ENCODE peak calls at places on chromosomes 16 and 17, in four cellular contexts. One of them, this sample, is unnamed. For H3K9me2, the result is how much of the 10 kb centered on the place peaks cover.

GRCh38 chr17:51805220-51805619 is 353.3 kb downstream of the CA10 start:
- DNase-seq in hepatocyte: no peak
- DNase-seq in GM23338: no peak
- DNase-seq in PC-3: no peak
- DNase-seq in this sample: no peak

GRCh38 chr16:3187798-3188674 is at the start of gene OR1F1:
- DNase-seq in GM23338: peak
- DNase-seq in hepatocyte: no peak
- DNase-seq in PC-3: no peak
- DNase-seq in this sample: peak

GRCh38 chr17:42178817-42179216 is 2.1 kb downstream of the KCNH4 start:
- DNase-seq in PC-3: no peak
- DNase-seq in hepatocyte: no peak
- DNase-seq in GM23338: peak
- DNase-seq in this sample: no peak

GRCh38 chr17:6241996-6242395 is 171.8 kb downstream of the WSCD1 start:
- DNase-seq in GM23338: no peak
- DNase-seq in hepatocyte: no peak
- DNase-seq in PC-3: no peak
- DNase-seq in this sample: no peak

GRCh38 chr17:50909765-50910661 is 43.9 kb upstream of the TOB1 start:
- DNase-seq in GM23338: no peak
- DNase-seq in hepatocyte: no peak
- DNase-seq in PC-3: no peak
- DNase-seq in this sample: no peak

GRCh38 chr16:69709456-69710084 is 16.8 kb downstream of the NQO1 start:
- DNase-seq in PC-3: peak
- DNase-seq in GM23338: peak
- DNase-seq in hepatocyte: peak
- DNase-seq in this sample: no peak

GRCh38 chr16:1078579-1079021 is 6.1 kb downstream of the SSTR5 start:
- DNase-seq in hepatocyte: peak
- DNase-seq in GM23338: no peak
- DNase-seq in PC-3: peak
- DNase-seq in this sample: peak

GRCh38 chr16:21211486-21211885 is at the start of gene ZP2:
- DNase-seq in hepatocyte: no peak
- DNase-seq in PC-3: no peak
- DNase-seq in GM23338: peak
- DNase-seq in this sample: no peak

GRCh38 chr16:85699628-85700027 is 10.9 kb upstream of the GINS2 start:
- DNase-seq in hepatocyte: no peak
- DNase-seq in GM23338: no peak
- DNase-seq in PC-3: no peak
- DNase-seq in this sample: no peak

GRCh38 chr17:32342603-32343325 is 791 bp upstream of the C17orf75 start:
- DNase-seq in GM23338: no peak
- DNase-seq in PC-3: no peak
- DNase-seq in hepatocyte: no peak
- DNase-seq in this sample: no peak

GRCh38 chr17:32335647-32336046 is 6.3 kb downstream of the C17orf75 start:
- DNase-seq in PC-3: no peak
- DNase-seq in hepatocyte: no peak
- DNase-seq in GM23338: no peak
- DNase-seq in this sample: no peak

GRCh38 chr17:32345953-32346600 is 3.9 kb upstream of the ZNF207 start:
- DNase-seq in GM23338: no peak
- DNase-seq in hepatocyte: no peak
- DNase-seq in PC-3: no peak
- DNase-seq in this sample: no peak

GRCh38 chr17:32341857-32342602 is at the start of gene C17orf75:
- DNase-seq in hepatocyte: peak
- DNase-seq in PC-3: peak
- DNase-seq in GM23338: peak
- DNase-seq in this sample: peak

GRCh38 chr17:32341141-32341856 is 674 bp downstream of the C17orf75 start:
- DNase-seq in GM23338: no peak
- DNase-seq in PC-3: peak
- DNase-seq in hepatocyte: peak
- DNase-seq in this sample: no peak
- TF ChIP-seq CTCF in GM23338: no peak
- TF ChIP-seq CTCF in PC-3: peak
- TF ChIP-seq CTCF in hepatocyte: peak
- TF ChIP-seq CTCF in this sample: peak

GRCh38 chr16:31707743-31708335 is 165.8 kb upstream of the ZNF267 start:
- DNase-seq in GM23338: no peak
- DNase-seq in PC-3: no peak
- DNase-seq in hepatocyte: no peak
- DNase-seq in this sample: no peak

GRCh38 chr16:31710880-31711279 is 162.7 kb upstream of the ZNF267 start:
- DNase-seq in PC-3: no peak
- DNase-seq in hepatocyte: no peak
- DNase-seq in GM23338: no peak
- DNase-seq in this sample: no peak

GRCh38 chr16:31708348-31708747 is 165.3 kb upstream of the ZNF267 start:
- DNase-seq in hepatocyte: no peak
- DNase-seq in GM23338: no peak
- DNase-seq in PC-3: no peak
- DNase-seq in this sample: no peak

GRCh38 chr16:31710134-31710533 is 163.5 kb upstream of the ZNF267 start:
- DNase-seq in GM23338: no peak
- DNase-seq in hepatocyte: no peak
- DNase-seq in PC-3: no peak
- DNase-seq in this sample: no peak

DNA sequence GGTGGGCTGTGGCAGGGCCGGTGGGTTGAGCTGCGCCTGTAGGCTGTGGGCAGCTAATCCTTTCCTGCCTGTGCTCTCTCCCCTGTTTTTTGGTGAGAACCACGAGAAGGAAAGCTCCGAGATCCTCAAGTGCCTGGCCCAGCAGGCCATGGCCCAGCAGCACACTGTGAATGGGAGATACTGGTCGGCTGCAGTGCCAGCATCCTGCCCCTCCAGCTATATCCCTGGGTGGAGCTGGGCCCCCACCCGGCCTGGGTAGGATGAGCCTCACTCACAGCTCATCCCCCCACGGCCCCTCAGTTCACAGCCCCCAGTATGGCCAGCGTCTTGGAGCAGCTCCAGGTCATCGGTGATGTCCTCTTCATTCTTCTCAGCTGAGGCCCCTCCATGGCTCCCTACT is 164.4 kb upstream of the ZNF267 start:
- DNase-seq in GM23338: no peak
- DNase-seq in hepatocyte: no peak
- DNase-seq in PC-3: no peak
- DNase-seq in this sample: no peak
- H3K9me2 ChIP-seq in GM23338: under half
- H3K9me2 ChIP-seq in hepatocyte: under half
- H3K9me2 ChIP-seq in PC-3: under half
- H3K9me2 ChIP-seq in this sample: under half

GRCh38 chr17:2395258-2396170 is 5.3 kb downstream of the MNT start:
- DNase-seq in PC-3: peak
- DNase-seq in GM23338: no peak
- DNase-seq in hepatocyte: peak
- DNase-seq in this sample: no peak
- TF ChIP-seq CTCF in PC-3: no peak
- TF ChIP-seq CTCF in GM23338: no peak
- TF ChIP-seq CTCF in hepatocyte: peak
- TF ChIP-seq CTCF in this sample: no peak

DNA sequence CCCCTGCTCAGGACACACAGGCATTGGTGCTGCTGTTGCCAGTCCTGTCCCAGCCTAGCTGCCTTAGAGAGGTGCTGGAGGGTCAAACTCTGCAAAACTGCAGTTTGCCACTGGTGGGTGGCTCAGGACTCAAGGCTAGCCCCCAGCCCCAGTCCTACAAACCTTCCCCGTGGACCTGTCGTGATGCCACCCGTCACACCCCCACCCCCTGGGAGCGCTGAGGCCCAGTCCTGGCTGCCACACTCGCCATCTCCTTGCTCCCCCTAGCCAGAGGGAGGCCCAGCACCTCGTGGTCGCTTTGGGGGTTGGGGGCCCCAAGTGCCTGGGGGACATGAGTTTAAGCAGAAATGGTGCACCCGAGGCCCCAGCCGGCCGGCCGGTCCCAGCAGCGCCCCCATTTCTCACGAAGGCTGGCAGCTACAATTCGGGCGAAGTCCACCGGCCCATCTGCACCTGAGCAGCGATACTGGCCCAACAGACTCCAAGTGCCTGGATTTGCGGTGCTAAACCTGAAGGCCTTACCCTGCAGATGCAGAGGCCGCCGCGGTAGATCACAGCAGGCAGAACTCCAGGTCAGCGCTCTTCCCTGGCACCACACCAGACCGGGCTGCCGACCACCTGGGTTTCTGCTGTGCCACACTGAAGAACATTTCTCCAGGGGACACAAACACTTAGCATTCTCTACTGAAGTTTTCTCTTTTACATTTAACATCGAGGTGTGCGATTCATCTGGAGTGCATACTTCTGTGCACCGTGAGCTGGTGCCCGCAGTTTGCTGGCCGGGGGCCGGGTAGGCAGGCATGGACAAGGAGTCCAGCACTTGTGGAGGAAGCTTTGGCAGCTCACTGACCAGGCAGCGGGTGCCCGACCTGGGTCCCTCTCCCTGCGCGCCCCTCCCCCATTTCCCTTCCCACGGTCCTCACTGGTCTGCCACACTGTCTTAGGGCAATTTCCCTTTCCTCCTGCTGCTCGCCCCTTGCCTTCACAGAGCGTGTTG is 130.0 kb downstream of the KCNJ12 start:
- DNase-seq in GM23338: peak
- DNase-seq in hepatocyte: no peak
- DNase-seq in PC-3: no peak
- DNase-seq in this sample: no peak
- H3K9me2 ChIP-seq in GM23338: under half
- H3K9me2 ChIP-seq in hepatocyte: under half
- H3K9me2 ChIP-seq in PC-3: under half
- H3K9me2 ChIP-seq in this sample: under half

GRCh38 chr16:68230956-68231355 is 5.0 kb downstream of the ESRP2 start:
- DNase-seq in hepatocyte: no peak
- DNase-seq in GM23338: no peak
- DNase-seq in PC-3: no peak
- DNase-seq in this sample: no peak
- TF ChIP-seq CTCF in hepatocyte: no peak
- TF ChIP-seq CTCF in GM23338: no peak
- TF ChIP-seq CTCF in PC-3: no peak
- TF ChIP-seq CTCF in this sample: no peak

GRCh38 chr17:46991618-46992017 is 12.6 kb upstream of the RPRML start:
- DNase-seq in GM23338: no peak
- DNase-seq in hepatocyte: no peak
- DNase-seq in PC-3: no peak
- DNase-seq in this sample: no peak
- H3K9me2 ChIP-seq in GM23338: under half
- H3K9me2 ChIP-seq in hepatocyte: under half
- H3K9me2 ChIP-seq in PC-3: under half
- H3K9me2 ChIP-seq in this sample: under half

DNA sequence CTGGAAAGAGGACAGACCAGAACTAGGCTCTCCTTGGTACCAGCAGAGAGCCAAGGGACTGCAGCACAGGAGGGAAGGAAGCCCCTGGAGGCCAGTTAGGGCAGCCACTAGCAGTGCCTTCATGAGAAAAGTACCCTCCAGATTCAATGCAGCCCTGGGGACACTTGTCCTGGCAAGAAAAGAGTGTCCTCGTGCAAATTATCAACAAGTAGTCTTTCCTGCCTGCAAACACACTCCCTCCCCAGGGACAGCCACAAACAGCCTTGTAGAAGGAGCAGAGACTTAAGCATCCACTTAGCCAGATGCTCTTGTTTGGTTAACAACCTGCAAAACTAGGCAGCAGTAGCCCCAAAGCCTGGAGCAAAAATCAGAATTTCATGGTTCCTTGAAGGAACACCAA is 24.3 kb downstream of the CENPV start:
- DNase-seq in GM23338: peak
- DNase-seq in PC-3: peak
- DNase-seq in hepatocyte: no peak
- DNase-seq in this sample: no peak
- TF ChIP-seq CTCF in GM23338: no peak
- TF ChIP-seq CTCF in PC-3: peak
- TF ChIP-seq CTCF in hepatocyte: no peak
- TF ChIP-seq CTCF in this sample: no peak